ENCODE peak calls at places on chromosome 4, in four cellular contexts. One of them, this sample, is unnamed.

GRCh38 chr4:148692242-148692641 is 250.0 kb upstream of the NR3C2 start:
- DNase-seq in Calu3: no peak
- DNase-seq in lung: no peak
- DNase-seq in ovary: no peak
- DNase-seq in this sample: no peak

GRCh38 chr4:153643406-153644016 is 40.6 kb upstream of the TLR2 start:
- DNase-seq in lung: no peak
- DNase-seq in ovary: no peak
- DNase-seq in Calu3: no peak
- DNase-seq in this sample: no peak

GRCh38 chr4:153514001-153514526 is 47.9 kb downstream of the TMEM131L start:
- DNase-seq in Calu3: no peak
- DNase-seq in lung: no peak
- DNase-seq in ovary: no peak
- DNase-seq in this sample: no peak

GRCh38 chr4:152189451-152190179 is 346.3 kb downstream of the FBXW7 start:
- DNase-seq in Calu3: no peak
- DNase-seq in ovary: no peak
- DNase-seq in lung: no peak
- DNase-seq in this sample: no peak

GRCh38 chr4:177369372-177369771 is 59.7 kb downstream of the NEIL3 start:
- DNase-seq in ovary: no peak
- DNase-seq in lung: no peak
- DNase-seq in Calu3: no peak
- DNase-seq in this sample: no peak

GRCh38 chr4:5710962-5711478 is at the start of gene EVC:
- DNase-seq in ovary: peak
- DNase-seq in Calu3: no peak
- DNase-seq in lung: peak
- DNase-seq in this sample: no peak

GRCh38 chr4:2746891-2747695 is 9.0 kb downstream of the TNIP2 start:
- DNase-seq in ovary: no peak
- DNase-seq in Calu3: no peak
- DNase-seq in lung: no peak
- DNase-seq in this sample: no peak

GRCh38 chr4:109947457-109947856 is 34.8 kb downstream of the EGF start:
- DNase-seq in lung: no peak
- DNase-seq in Calu3: no peak
- DNase-seq in ovary: no peak
- DNase-seq in this sample: no peak

GRCh38 chr4:41215155-41215554 is 813 bp upstream of the APBB2 start:
- DNase-seq in Calu3: no peak
- DNase-seq in lung: no peak
- DNase-seq in ovary: no peak
- DNase-seq in this sample: no peak

GRCh38 chr4:183493246-183493645 is 11.6 kb upstream of the ING2 start:
- DNase-seq in Calu3: no peak
- DNase-seq in lung: no peak
- DNase-seq in ovary: no peak
- DNase-seq in this sample: no peak

GRCh38 chr4:106011387-106011786 is 116.1 kb downstream of the NPNT start:
- DNase-seq in Calu3: no peak
- DNase-seq in ovary: no peak
- DNase-seq in lung: no peak
- DNase-seq in this sample: no peak

GRCh38 chr4:4633431-4633830 is 91.6 kb upstream of the STX18 start:
- DNase-seq in ovary: no peak
- DNase-seq in lung: no peak
- DNase-seq in Calu3: no peak
- DNase-seq in this sample: no peak

GRCh38 chr4:15145709-15146108 is 143.4 kb downstream of the CPEB2 start:
- DNase-seq in ovary: no peak
- DNase-seq in Calu3: no peak
- DNase-seq in lung: no peak
- DNase-seq in this sample: no peak

GRCh38 chr4:159358226-159358625 is 255.3 kb downstream of the RAPGEF2 start:
- DNase-seq in Calu3: no peak
- DNase-seq in ovary: no peak
- DNase-seq in lung: no peak
- DNase-seq in this sample: no peak

This sample was measured in iPS DF 6.9.